ENCODE peak calls at places on chromosome 5, in nine cellular contexts. One of them, this sample, is unnamed.

GRCh38 chr5:43514471-43514815 is 505 bp downstream of the C5orf34 start:
- DNase-seq in SK-N-SH: peak; percentile 51
- DNase-seq in PC-3: peak; percentile 53
- DNase-seq in MM.1S: no peak
- DNase-seq in GM23248: peak; percentile 93
- DNase-seq in neural progenitor cell: no peak
- DNase-seq in GM23338: peak; percentile 42
- DNase-seq in hepatocyte: peak; percentile 48
- DNase-seq in HCT116: no peak
- DNase-seq in this sample: no peak

GRCh38 chr5:386432-387341 is 56.3 kb upstream of the EXOC3 start:
- DNase-seq in SK-N-SH: no peak
- DNase-seq in PC-3: peak; percentile 78
- DNase-seq in MM.1S: no peak
- DNase-seq in GM23248: no peak
- DNase-seq in neural progenitor cell: no peak
- DNase-seq in GM23338: no peak
- DNase-seq in hepatocyte: peak; percentile 34
- DNase-seq in HCT116: no peak
- DNase-seq in this sample: no peak

GRCh38 chr5:24742334-24742733 is 97.6 kb upstream of the CDH10 start:
- DNase-seq in SK-N-SH: no peak
- DNase-seq in PC-3: peak; percentile 5
- DNase-seq in MM.1S: no peak
- DNase-seq in GM23248: peak; percentile 7
- DNase-seq in neural progenitor cell: no peak
- DNase-seq in GM23338: no peak
- DNase-seq in hepatocyte: no peak
- DNase-seq in HCT116: no peak
- DNase-seq in this sample: no peak

GRCh38 chr5:35954175-35954574 is 15.8 kb upstream of the CAPSL start:
- DNase-seq in SK-N-SH: no peak
- DNase-seq in PC-3: no peak
- DNase-seq in MM.1S: no peak
- DNase-seq in GM23248: no peak
- DNase-seq in neural progenitor cell: peak; percentile 11
- DNase-seq in GM23338: peak; percentile 51
- DNase-seq in hepatocyte: no peak
- DNase-seq in HCT116: no peak
- DNase-seq in this sample: no peak

GRCh38 chr5:173926359-173926758 is 38.2 kb downstream of the CPEB4 start:
- DNase-seq in SK-N-SH: no peak
- DNase-seq in PC-3: peak; percentile 81
- DNase-seq in MM.1S: no peak
- DNase-seq in GM23248: peak; percentile 68
- DNase-seq in neural progenitor cell: no peak
- DNase-seq in GM23338: no peak
- DNase-seq in hepatocyte: no peak
- DNase-seq in HCT116: no peak
- DNase-seq in this sample: no peak

GRCh38 chr5:64147849-64148441 is 17.7 kb upstream of the RNF180 start:
- DNase-seq in SK-N-SH: peak; percentile 47
- DNase-seq in PC-3: peak; percentile 71
- DNase-seq in MM.1S: peak; percentile 51
- DNase-seq in GM23248: peak; percentile 71
- DNase-seq in neural progenitor cell: peak; percentile 75
- DNase-seq in GM23338: peak; percentile 73
- DNase-seq in hepatocyte: peak; percentile 74
- DNase-seq in HCT116: peak; percentile 8
- DNase-seq in this sample: peak; percentile 10

GRCh38 chr5:112693301-112693700 is 44.4 kb upstream of the APC start:
- DNase-seq in SK-N-SH: no peak
- DNase-seq in PC-3: no peak
- DNase-seq in MM.1S: no peak
- DNase-seq in GM23248: no peak
- DNase-seq in neural progenitor cell: no peak
- DNase-seq in GM23338: no peak
- DNase-seq in hepatocyte: no peak
- DNase-seq in HCT116: no peak
- DNase-seq in this sample: no peak

GRCh38 chr5:95858023-95858461 is 35.5 kb upstream of the GLRX start:
- DNase-seq in SK-N-SH: no peak
- DNase-seq in PC-3: no peak
- DNase-seq in MM.1S: no peak
- DNase-seq in GM23248: peak; percentile 94
- DNase-seq in neural progenitor cell: no peak
- DNase-seq in GM23338: no peak
- DNase-seq in hepatocyte: peak; percentile 61
- DNase-seq in HCT116: no peak
- DNase-seq in this sample: no peak

GRCh38 chr5:148374693-148375360 is 8.9 kb upstream of the FBXO38 start:
- DNase-seq in SK-N-SH: peak; percentile 31
- DNase-seq in PC-3: peak; percentile 85
- DNase-seq in MM.1S: peak; percentile 71
- DNase-seq in GM23248: peak; percentile 74
- DNase-seq in neural progenitor cell: peak; percentile 76
- DNase-seq in GM23338: peak; percentile 88
- DNase-seq in hepatocyte: peak; percentile 85
- DNase-seq in HCT116: peak; percentile 45
- DNase-seq in this sample: peak; percentile 41

GRCh38 chr5:127056896-127057295 is 16.4 kb downstream of the C5orf63 start:
- DNase-seq in SK-N-SH: no peak
- DNase-seq in PC-3: no peak
- DNase-seq in MM.1S: no peak
- DNase-seq in GM23248: no peak
- DNase-seq in neural progenitor cell: no peak
- DNase-seq in GM23338: no peak
- DNase-seq in hepatocyte: no peak
- DNase-seq in HCT116: no peak
- DNase-seq in this sample: no peak

GRCh38 chr5:127051591-127051990 is 21.2 kb upstream of the MARCHF3 start:
- DNase-seq in SK-N-SH: no peak
- DNase-seq in PC-3: peak; percentile 76
- DNase-seq in MM.1S: no peak
- DNase-seq in GM23248: no peak
- DNase-seq in neural progenitor cell: no peak
- DNase-seq in GM23338: no peak
- DNase-seq in hepatocyte: no peak
- DNase-seq in HCT116: no peak
- DNase-seq in this sample: no peak

GRCh38 chr5:127055880-127056653 is 17.2 kb downstream of the C5orf63 start:
- DNase-seq in SK-N-SH: no peak
- DNase-seq in PC-3: no peak
- DNase-seq in MM.1S: no peak
- DNase-seq in GM23248: no peak
- DNase-seq in neural progenitor cell: no peak
- DNase-seq in GM23338: no peak
- DNase-seq in hepatocyte: no peak
- DNase-seq in HCT116: no peak
- DNase-seq in this sample: no peak

DNA sequence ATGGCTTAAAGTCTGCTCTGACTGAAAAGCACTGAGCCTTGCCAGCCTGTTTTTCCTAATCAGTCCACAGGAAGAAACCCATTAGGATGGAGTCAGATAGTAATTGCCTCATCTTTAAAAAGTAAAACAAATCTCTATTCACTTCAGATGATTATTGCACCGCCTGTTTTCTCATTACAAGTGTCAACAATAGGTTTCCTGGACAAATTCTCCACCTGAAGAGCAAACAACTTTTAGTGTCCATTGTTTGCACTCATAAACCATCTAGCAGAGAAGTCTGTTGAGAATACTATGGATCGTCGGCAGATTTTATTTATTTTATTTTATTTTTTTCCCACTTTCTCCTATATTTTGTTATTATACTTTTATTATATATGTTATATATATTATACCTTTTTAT is 20.3 kb downstream of the C5orf63 start:
- DNase-seq in SK-N-SH: no peak
- DNase-seq in PC-3: no peak
- DNase-seq in MM.1S: no peak
- DNase-seq in GM23248: no peak
- DNase-seq in neural progenitor cell: no peak
- DNase-seq in GM23338: no peak
- DNase-seq in hepatocyte: no peak
- DNase-seq in HCT116: no peak
- DNase-seq in this sample: no peak
- TF ChIP-seq EZH2phosphoT487 in SK-N-SH: no peak
- TF ChIP-seq EZH2phosphoT487 in PC-3: no peak
- TF ChIP-seq EZH2phosphoT487 in MM.1S: no peak
- TF ChIP-seq EZH2phosphoT487 in GM23248: no peak
- TF ChIP-seq EZH2phosphoT487 in neural progenitor cell: no peak
- TF ChIP-seq EZH2phosphoT487 in GM23338: no peak
- TF ChIP-seq EZH2phosphoT487 in hepatocyte: no peak
- TF ChIP-seq EZH2phosphoT487 in HCT116: no peak
- TF ChIP-seq EZH2phosphoT487 in this sample: no peak

GRCh38 chr5:159057426-159057825 is 42.3 kb downstream of the EBF1 start:
- DNase-seq in SK-N-SH: no peak
- DNase-seq in PC-3: no peak
- DNase-seq in MM.1S: no peak
- DNase-seq in GM23248: no peak
- DNase-seq in neural progenitor cell: no peak
- DNase-seq in GM23338: no peak
- DNase-seq in hepatocyte: no peak
- DNase-seq in HCT116: no peak
- DNase-seq in this sample: no peak

GRCh38 chr5:159058928-159059636 is 40.6 kb downstream of the EBF1 start:
- DNase-seq in SK-N-SH: no peak
- DNase-seq in PC-3: no peak
- DNase-seq in MM.1S: no peak
- DNase-seq in GM23248: peak; percentile 13
- DNase-seq in neural progenitor cell: no peak
- DNase-seq in GM23338: no peak
- DNase-seq in hepatocyte: no peak
- DNase-seq in HCT116: no peak
- DNase-seq in this sample: no peak

GRCh38 chr5:159061186-159061796 is 38.4 kb downstream of the EBF1 start:
- DNase-seq in SK-N-SH: peak; percentile 41
- DNase-seq in PC-3: no peak
- DNase-seq in MM.1S: no peak
- DNase-seq in GM23248: peak; percentile 97
- DNase-seq in neural progenitor cell: peak; percentile 67
- DNase-seq in GM23338: no peak
- DNase-seq in hepatocyte: no peak
- DNase-seq in HCT116: no peak
- DNase-seq in this sample: no peak

GRCh38 chr5:159061834-159062530 is 37.7 kb downstream of the EBF1 start:
- DNase-seq in SK-N-SH: peak; percentile 46
- DNase-seq in PC-3: no peak
- DNase-seq in MM.1S: no peak
- DNase-seq in GM23248: peak; percentile 46
- DNase-seq in neural progenitor cell: peak; percentile 96
- DNase-seq in GM23338: peak; percentile 65
- DNase-seq in hepatocyte: no peak
- DNase-seq in HCT116: no peak
- DNase-seq in this sample: no peak

GRCh38 chr5:159059722-159060121 is 40.0 kb downstream of the EBF1 start:
- DNase-seq in SK-N-SH: no peak
- DNase-seq in PC-3: no peak
- DNase-seq in MM.1S: no peak
- DNase-seq in GM23248: no peak
- DNase-seq in neural progenitor cell: no peak
- DNase-seq in GM23338: no peak
- DNase-seq in hepatocyte: no peak
- DNase-seq in HCT116: no peak
- DNase-seq in this sample: no peak
- H3K4me1 ChIP-seq in SK-N-SH: no peaks in the 10 kb centered on the region
- H3K4me1 ChIP-seq in PC-3: no peaks in the 10 kb centered on the region
- H3K4me1 ChIP-seq in MM.1S: no peaks in the 10 kb centered on the region
- H3K4me1 ChIP-seq in GM23248: peaks cover 51% of the 10 kb centered on the region
- H3K4me1 ChIP-seq in neural progenitor cell: peaks cover 55% of the 10 kb centered on the region
- H3K4me1 ChIP-seq in GM23338: peaks cover 12% of the 10 kb centered on the region
- H3K4me1 ChIP-seq in hepatocyte: peaks cover 7% of the 10 kb centered on the region
- H3K4me1 ChIP-seq in HCT116: no peaks in the 10 kb centered on the region
- H3K4me1 ChIP-seq in this sample: peaks cover 51% of the 10 kb centered on the region

DNA sequence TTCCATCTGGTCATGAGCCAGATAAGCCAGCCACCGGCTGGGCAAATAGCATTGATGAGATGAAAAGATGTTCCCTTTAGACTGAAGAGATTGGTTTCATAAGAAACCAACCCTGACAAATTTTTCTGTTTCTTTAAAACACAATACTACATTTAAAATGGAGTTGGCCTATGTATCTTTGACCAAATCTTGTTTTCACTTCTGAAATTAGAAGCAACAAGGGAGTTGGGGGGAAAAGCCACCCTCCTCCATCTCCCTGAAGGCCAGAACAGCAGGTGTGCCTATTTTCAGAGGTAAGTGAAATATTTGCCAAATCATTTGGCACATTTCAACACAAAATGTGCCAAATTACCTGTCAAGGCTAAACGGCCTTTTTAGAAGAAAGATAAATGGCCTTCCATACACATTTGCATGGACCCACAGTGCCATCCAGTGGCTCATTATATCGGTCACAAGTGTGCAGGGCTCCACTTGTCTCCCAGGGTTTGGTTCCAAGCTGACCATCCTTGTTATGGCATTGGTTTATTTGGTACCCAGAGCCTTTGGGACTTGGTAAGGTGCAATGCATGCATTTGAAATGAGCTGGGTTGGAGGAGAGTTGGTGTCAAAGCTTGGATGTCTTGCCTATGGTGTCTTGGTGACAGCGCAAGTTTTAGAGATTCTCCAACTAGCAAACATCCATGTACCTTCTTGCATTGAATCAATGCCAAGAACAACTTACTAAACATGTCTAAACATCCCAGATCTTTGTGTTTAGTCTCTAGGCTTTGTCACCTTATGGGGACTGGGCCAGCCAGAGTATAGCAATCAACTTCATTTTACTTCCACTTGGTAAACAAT is 372.0 kb upstream of the KIF2A start:
- DNase-seq in SK-N-SH: peak; percentile 62
- DNase-seq in PC-3: peak; percentile 68
- DNase-seq in MM.1S: peak; percentile 56
- DNase-seq in GM23248: peak; percentile 59
- DNase-seq in neural progenitor cell: peak; percentile 77
- DNase-seq in GM23338: peak; percentile 82
- DNase-seq in hepatocyte: peak; percentile 75
- DNase-seq in HCT116: peak; percentile 34
- DNase-seq in this sample: peak; percentile 11
- H2AFZ ChIP-seq in SK-N-SH: no peak overlapping the region
- H2AFZ ChIP-seq in PC-3: no peak overlapping the region
- H2AFZ ChIP-seq in MM.1S: no peak overlapping the region
- H2AFZ ChIP-seq in GM23248: no peak overlapping the region
- H2AFZ ChIP-seq in neural progenitor cell: peak overlapping the region; percentile 58
- H2AFZ ChIP-seq in GM23338: peak overlapping the region; percentile 4
- H2AFZ ChIP-seq in hepatocyte: no peak overlapping the region
- H2AFZ ChIP-seq in HCT116: no peak overlapping the region
- H2AFZ ChIP-seq in this sample: no peak overlapping the region

GRCh38 chr5:61052870-61053269 is 107.9 kb downstream of the NDUFAF2 start:
- DNase-seq in SK-N-SH: no peak
- DNase-seq in PC-3: peak; percentile 92
- DNase-seq in MM.1S: no peak
- DNase-seq in GM23248: peak; percentile 86
- DNase-seq in neural progenitor cell: no peak
- DNase-seq in GM23338: no peak
- DNase-seq in hepatocyte: peak; percentile 55
- DNase-seq in HCT116: peak; percentile 93
- DNase-seq in this sample: no peak
- TF ChIP-seq EZH2phosphoT487 in SK-N-SH: no peak
- TF ChIP-seq EZH2phosphoT487 in PC-3: no peak
- TF ChIP-seq EZH2phosphoT487 in MM.1S: no peak
- TF ChIP-seq EZH2phosphoT487 in GM23248: no peak
- TF ChIP-seq EZH2phosphoT487 in neural progenitor cell: no peak
- TF ChIP-seq EZH2phosphoT487 in GM23338: no peak
- TF ChIP-seq EZH2phosphoT487 in hepatocyte: no peak
- TF ChIP-seq EZH2phosphoT487 in HCT116: no peak
- TF ChIP-seq EZH2phosphoT487 in this sample: no peak